ENCODE peak calls at places on chromosome 6, in nine cellular contexts. One of them, this sample, is unnamed.

GRCh38 chr6:52303178-52303577 is 18.6 kb upstream of the MCM3 start:
- DNase-seq in neural progenitor cell: no peak
- DNase-seq in fibroblast of the aortic adventitia: no peak
- DNase-seq in T-helper 1 cell: no peak
- DNase-seq in LoVo: no peak
- DNase-seq in iris pigment epithelial cell: no peak
- DNase-seq in cardiac septum: no peak
- DNase-seq in mesendoderm: no peak
- DNase-seq in NCI-H446: no peak
- DNase-seq in this sample: no peak

GRCh38 chr6:53361549-53362031 is 12.8 kb upstream of the ELOVL5 start:
- DNase-seq in NCI-H446: no peak
- DNase-seq in fibroblast of the aortic adventitia: peak
- DNase-seq in iris pigment epithelial cell: peak
- DNase-seq in neural progenitor cell: peak
- DNase-seq in T-helper 1 cell: peak
- DNase-seq in mesendoderm: peak
- DNase-seq in LoVo: no peak
- DNase-seq in cardiac septum: no peak
- DNase-seq in this sample: peak

GRCh38 chr6:30211306-30211705 is 1.9 kb downstream of the TRIM26 start:
- DNase-seq in T-helper 1 cell: no peak
- DNase-seq in neural progenitor cell: no peak
- DNase-seq in NCI-H446: no peak
- DNase-seq in mesendoderm: no peak
- DNase-seq in fibroblast of the aortic adventitia: no peak
- DNase-seq in cardiac septum: no peak
- DNase-seq in LoVo: no peak
- DNase-seq in iris pigment epithelial cell: no peak
- DNase-seq in this sample: no peak

GRCh38 chr6:2222275-2222842 is 23.0 kb downstream of the GMDS start:
- DNase-seq in T-helper 1 cell: no peak
- DNase-seq in cardiac septum: no peak
- DNase-seq in neural progenitor cell: peak
- DNase-seq in iris pigment epithelial cell: no peak
- DNase-seq in NCI-H446: no peak
- DNase-seq in fibroblast of the aortic adventitia: peak
- DNase-seq in LoVo: no peak
- DNase-seq in mesendoderm: peak
- DNase-seq in this sample: no peak

GRCh38 chr6:3765415-3765814 is 13.9 kb upstream of the PXDC1 start:
- DNase-seq in fibroblast of the aortic adventitia: no peak
- DNase-seq in LoVo: no peak
- DNase-seq in iris pigment epithelial cell: no peak
- DNase-seq in neural progenitor cell: no peak
- DNase-seq in NCI-H446: no peak
- DNase-seq in cardiac septum: no peak
- DNase-seq in T-helper 1 cell: no peak
- DNase-seq in mesendoderm: no peak
- DNase-seq in this sample: no peak

GRCh38 chr6:137867685-137868509 is 838 bp downstream of the TNFAIP3 start:
- DNase-seq in fibroblast of the aortic adventitia: no peak
- DNase-seq in cardiac septum: peak
- DNase-seq in neural progenitor cell: peak
- DNase-seq in iris pigment epithelial cell: no peak
- DNase-seq in mesendoderm: no peak
- DNase-seq in LoVo: no peak
- DNase-seq in T-helper 1 cell: no peak
- DNase-seq in NCI-H446: no peak
- DNase-seq in this sample: peak

GRCh38 chr6:162726997-162727346 is 594 bp downstream of the PRKN start:
- DNase-seq in iris pigment epithelial cell: no peak
- DNase-seq in T-helper 1 cell: no peak
- DNase-seq in neural progenitor cell: no peak
- DNase-seq in NCI-H446: no peak
- DNase-seq in fibroblast of the aortic adventitia: peak
- DNase-seq in mesendoderm: peak
- DNase-seq in LoVo: peak
- DNase-seq in cardiac septum: no peak
- DNase-seq in this sample: peak

GRCh38 chr6:158353851-158354508 is 41.7 kb downstream of the TULP4 start:
- DNase-seq in LoVo: no peak
- DNase-seq in NCI-H446: no peak
- DNase-seq in fibroblast of the aortic adventitia: peak
- DNase-seq in T-helper 1 cell: no peak
- DNase-seq in iris pigment epithelial cell: peak
- DNase-seq in mesendoderm: no peak
- DNase-seq in cardiac septum: no peak
- DNase-seq in neural progenitor cell: no peak
- DNase-seq in this sample: peak

GRCh38 chr6:31945507-31946369 is at the start of gene CFB:
- DNase-seq in NCI-H446: no peak
- DNase-seq in iris pigment epithelial cell: peak
- DNase-seq in fibroblast of the aortic adventitia: peak
- DNase-seq in neural progenitor cell: peak
- DNase-seq in LoVo: peak
- DNase-seq in T-helper 1 cell: no peak
- DNase-seq in cardiac septum: no peak
- DNase-seq in mesendoderm: peak
- DNase-seq in this sample: peak

GRCh38 chr6:148146717-148147116 is 195.9 kb upstream of the SASH1 start:
- DNase-seq in mesendoderm: peak
- DNase-seq in LoVo: no peak
- DNase-seq in fibroblast of the aortic adventitia: peak
- DNase-seq in cardiac septum: no peak
- DNase-seq in NCI-H446: no peak
- DNase-seq in iris pigment epithelial cell: peak
- DNase-seq in neural progenitor cell: no peak
- DNase-seq in T-helper 1 cell: peak
- DNase-seq in this sample: peak

GRCh38 chr6:131952886-131953509 is 1.8 kb upstream of the CCN2 start:
- DNase-seq in neural progenitor cell: no peak
- DNase-seq in mesendoderm: peak
- DNase-seq in LoVo: no peak
- DNase-seq in cardiac septum: no peak
- DNase-seq in NCI-H446: no peak
- DNase-seq in T-helper 1 cell: no peak
- DNase-seq in iris pigment epithelial cell: no peak
- DNase-seq in fibroblast of the aortic adventitia: no peak
- DNase-seq in this sample: no peak

GRCh38 chr6:79864001-79864400 is 83.4 kb downstream of the ELOVL4 start:
- DNase-seq in cardiac septum: no peak
- DNase-seq in T-helper 1 cell: no peak
- DNase-seq in neural progenitor cell: no peak
- DNase-seq in fibroblast of the aortic adventitia: no peak
- DNase-seq in LoVo: no peak
- DNase-seq in iris pigment epithelial cell: no peak
- DNase-seq in mesendoderm: no peak
- DNase-seq in NCI-H446: no peak
- DNase-seq in this sample: no peak

GRCh38 chr6:90701146-90701781 is 114.4 kb upstream of the MAP3K7 start:
- DNase-seq in NCI-H446: no peak
- DNase-seq in cardiac septum: no peak
- DNase-seq in iris pigment epithelial cell: no peak
- DNase-seq in LoVo: peak
- DNase-seq in neural progenitor cell: peak
- DNase-seq in mesendoderm: peak
- DNase-seq in T-helper 1 cell: no peak
- DNase-seq in fibroblast of the aortic adventitia: no peak
- DNase-seq in this sample: no peak

GRCh38 chr6:152271681-152272464 is 365.3 kb downstream of the SYNE1 start:
- DNase-seq in mesendoderm: peak
- DNase-seq in neural progenitor cell: no peak
- DNase-seq in iris pigment epithelial cell: peak
- DNase-seq in LoVo: peak
- DNase-seq in fibroblast of the aortic adventitia: peak
- DNase-seq in cardiac septum: no peak
- DNase-seq in T-helper 1 cell: no peak
- DNase-seq in NCI-H446: no peak
- DNase-seq in this sample: peak

GRCh38 chr6:119261944-119262284 is 87.6 kb downstream of the MAN1A1 start:
- DNase-seq in mesendoderm: no peak
- DNase-seq in fibroblast of the aortic adventitia: no peak
- DNase-seq in LoVo: no peak
- DNase-seq in neural progenitor cell: no peak
- DNase-seq in iris pigment epithelial cell: no peak
- DNase-seq in T-helper 1 cell: no peak
- DNase-seq in NCI-H446: no peak
- DNase-seq in cardiac septum: no peak
- DNase-seq in this sample: no peak

GRCh38 chr6:141484726-141485125 is 648.0 kb upstream of the GJE1 start:
- DNase-seq in fibroblast of the aortic adventitia: peak
- DNase-seq in mesendoderm: no peak
- DNase-seq in T-helper 1 cell: no peak
- DNase-seq in cardiac septum: no peak
- DNase-seq in LoVo: no peak
- DNase-seq in neural progenitor cell: no peak
- DNase-seq in iris pigment epithelial cell: peak
- DNase-seq in NCI-H446: no peak
- DNase-seq in this sample: no peak

GRCh38 chr6:155001482-155001881 is 6.4 kb downstream of the TIAM2 start:
- DNase-seq in mesendoderm: no peak
- DNase-seq in iris pigment epithelial cell: peak
- DNase-seq in fibroblast of the aortic adventitia: peak
- DNase-seq in cardiac septum: no peak
- DNase-seq in NCI-H446: no peak
- DNase-seq in LoVo: no peak
- DNase-seq in neural progenitor cell: no peak
- DNase-seq in T-helper 1 cell: no peak
- DNase-seq in this sample: no peak

GRCh38 chr6:100455230-100456124 is 9.2 kb downstream of the SIM1 start:
- DNase-seq in mesendoderm: peak
- DNase-seq in T-helper 1 cell: no peak
- DNase-seq in neural progenitor cell: peak
- DNase-seq in fibroblast of the aortic adventitia: no peak
- DNase-seq in iris pigment epithelial cell: no peak
- DNase-seq in NCI-H446: no peak
- DNase-seq in cardiac septum: no peak
- DNase-seq in LoVo: peak
- DNase-seq in this sample: no peak

GRCh38 chr6:164039954-164040375 is 625.4 kb downstream of the QKI start:
- DNase-seq in LoVo: no peak
- DNase-seq in T-helper 1 cell: no peak
- DNase-seq in fibroblast of the aortic adventitia: no peak
- DNase-seq in cardiac septum: peak
- DNase-seq in neural progenitor cell: no peak
- DNase-seq in iris pigment epithelial cell: no peak
- DNase-seq in NCI-H446: no peak
- DNase-seq in mesendoderm: no peak
- DNase-seq in this sample: no peak

GRCh38 chr6:36873115-36873514 is 1.5 kb downstream of the PPIL1 start:
- DNase-seq in iris pigment epithelial cell: no peak
- DNase-seq in neural progenitor cell: no peak
- DNase-seq in LoVo: no peak
- DNase-seq in mesendoderm: no peak
- DNase-seq in fibroblast of the aortic adventitia: no peak
- DNase-seq in T-helper 1 cell: no peak
- DNase-seq in NCI-H446: no peak
- DNase-seq in cardiac septum: no peak
- DNase-seq in this sample: no peak

GRCh38 chr6:163950159-163950558 is 535.6 kb downstream of the QKI start:
- DNase-seq in LoVo: no peak
- DNase-seq in cardiac septum: no peak
- DNase-seq in mesendoderm: no peak
- DNase-seq in NCI-H446: no peak
- DNase-seq in neural progenitor cell: no peak
- DNase-seq in T-helper 1 cell: no peak
- DNase-seq in fibroblast of the aortic adventitia: no peak
- DNase-seq in iris pigment epithelial cell: peak
- DNase-seq in this sample: no peak

GRCh38 chr6:164105705-164106104 is 691.2 kb downstream of the QKI start:
- DNase-seq in mesendoderm: no peak
- DNase-seq in LoVo: no peak
- DNase-seq in cardiac septum: no peak
- DNase-seq in iris pigment epithelial cell: no peak
- DNase-seq in T-helper 1 cell: no peak
- DNase-seq in NCI-H446: no peak
- DNase-seq in neural progenitor cell: no peak
- DNase-seq in fibroblast of the aortic adventitia: no peak
- DNase-seq in this sample: no peak

GRCh38 chr6:16747232-16748027 is 13.8 kb downstream of the ATXN1 start:
- DNase-seq in iris pigment epithelial cell: peak
- DNase-seq in cardiac septum: no peak
- DNase-seq in neural progenitor cell: no peak
- DNase-seq in T-helper 1 cell: no peak
- DNase-seq in LoVo: no peak
- DNase-seq in mesendoderm: no peak
- DNase-seq in NCI-H446: peak
- DNase-seq in fibroblast of the aortic adventitia: peak
- DNase-seq in this sample: peak

GRCh38 chr6:1575213-1576041 is 34.3 kb upstream of the FOXC1 start:
- DNase-seq in iris pigment epithelial cell: peak
- DNase-seq in fibroblast of the aortic adventitia: peak
- DNase-seq in LoVo: no peak
- DNase-seq in mesendoderm: peak
- DNase-seq in T-helper 1 cell: no peak
- DNase-seq in NCI-H446: no peak
- DNase-seq in cardiac septum: no peak
- DNase-seq in neural progenitor cell: no peak
- DNase-seq in this sample: no peak

GRCh38 chr6:89308525-89309400 is 6.3 kb downstream of the GABRR2 start:
- DNase-seq in neural progenitor cell: no peak
- DNase-seq in fibroblast of the aortic adventitia: no peak
- DNase-seq in LoVo: no peak
- DNase-seq in iris pigment epithelial cell: no peak
- DNase-seq in cardiac septum: no peak
- DNase-seq in T-helper 1 cell: no peak
- DNase-seq in mesendoderm: no peak
- DNase-seq in NCI-H446: no peak
- DNase-seq in this sample: no peak

GRCh38 chr6:32116674-32117073 is 7.5 kb upstream of the TNXB start:
- DNase-seq in mesendoderm: peak
- DNase-seq in cardiac septum: no peak
- DNase-seq in NCI-H446: no peak
- DNase-seq in iris pigment epithelial cell: no peak
- DNase-seq in T-helper 1 cell: no peak
- DNase-seq in neural progenitor cell: peak
- DNase-seq in LoVo: no peak
- DNase-seq in fibroblast of the aortic adventitia: no peak
- DNase-seq in this sample: peak

GRCh38 chr6:111565316-111566221 is 40.1 kb downstream of the TRAF3IP2 start:
- DNase-seq in fibroblast of the aortic adventitia: no peak
- DNase-seq in cardiac septum: no peak
- DNase-seq in NCI-H446: no peak
- DNase-seq in LoVo: no peak
- DNase-seq in mesendoderm: peak
- DNase-seq in neural progenitor cell: no peak
- DNase-seq in T-helper 1 cell: no peak
- DNase-seq in iris pigment epithelial cell: no peak
- DNase-seq in this sample: no peak

GRCh38 chr6:160461641-160462040 is 113.5 kb downstream of the SLC22A3 start:
- DNase-seq in cardiac septum: no peak
- DNase-seq in iris pigment epithelial cell: peak
- DNase-seq in T-helper 1 cell: no peak
- DNase-seq in mesendoderm: no peak
- DNase-seq in NCI-H446: no peak
- DNase-seq in LoVo: no peak
- DNase-seq in fibroblast of the aortic adventitia: no peak
- DNase-seq in neural progenitor cell: no peak
- DNase-seq in this sample: peak

GRCh38 chr6:157198425-157199279 is 124.7 kb downstream of the TMEM242 start:
- DNase-seq in LoVo: no peak
- DNase-seq in iris pigment epithelial cell: no peak
- DNase-seq in mesendoderm: no peak
- DNase-seq in neural progenitor cell: no peak
- DNase-seq in fibroblast of the aortic adventitia: peak
- DNase-seq in cardiac septum: no peak
- DNase-seq in T-helper 1 cell: no peak
- DNase-seq in NCI-H446: peak
- DNase-seq in this sample: peak

GRCh38 chr6:31652925-31653724 is 664 bp upstream of the BAG6 start:
- DNase-seq in cardiac septum: peak
- DNase-seq in T-helper 1 cell: peak
- DNase-seq in iris pigment epithelial cell: no peak
- DNase-seq in fibroblast of the aortic adventitia: no peak
- DNase-seq in mesendoderm: peak
- DNase-seq in NCI-H446: peak
- DNase-seq in neural progenitor cell: peak
- DNase-seq in LoVo: no peak
- DNase-seq in this sample: peak

GRCh38 chr6:119112856-119113530 is 34.5 kb upstream of the FAM184A start:
- DNase-seq in T-helper 1 cell: no peak
- DNase-seq in mesendoderm: no peak
- DNase-seq in LoVo: no peak
- DNase-seq in neural progenitor cell: no peak
- DNase-seq in iris pigment epithelial cell: no peak
- DNase-seq in fibroblast of the aortic adventitia: peak
- DNase-seq in cardiac septum: no peak
- DNase-seq in NCI-H446: no peak
- DNase-seq in this sample: peak